ENCODE peak calls at places on chromosomes 12 and 14, in four cellular contexts. X is GM23338, I is ovary, Z is astrocyte of the hippocampus. H is an unnamed sample.

GRCh38 chr12:116862167-116862566 is 19.1 kb downstream of the HRK start:
- DNase-seq in Z (no peak), X (no peak), I (no peak), H (no peak)

GRCh38 chr12:6630696-6631095 is 5.1 kb downstream of the LPAR5 start:
- DNase-seq in X (no peak), I (no peak), Z (no peak), H (no peak)

GRCh38 chr12:96210376-96211055 is 16.3 kb downstream of the ELK3 start:
- DNase-seq in X (no peak), Z (no peak), I (no peak), H (no peak)

GRCh38 chr12:113241191-113242017 is 20.1 kb downstream of the TPCN1 start:
- DNase-seq in I (no peak), X (no peak), Z (peak), H (no peak)

GRCh38 chr14:44453433-44454171 is 53.5 kb downstream of the FSCB start:
- DNase-seq in X (no peak), I (no peak), Z (no peak), H (no peak)

GRCh38 chr14:73242274-73242960 is 5.1 kb downstream of the PAPLN start:
- DNase-seq in X (no peak), I (peak), Z (no peak), H (no peak)

GRCh38 chr14:104895786-104896642 is 28.7 kb upstream of the PLD4 start:
- DNase-seq in Z (peak), I (peak), X (no peak), H (no peak)

GRCh38 chr14:73223049-73223448 is 14.3 kb upstream of the PAPLN start:
- DNase-seq in I (no peak), X (no peak), Z (no peak), H (no peak)

GRCh38 chr14:52960627-52961026 is 9.8 kb upstream of the FERMT2 start:
- DNase-seq in X (no peak), Z (no peak), I (no peak), H (no peak)

GRCh38 chr12:113860950-113861349 is 105.2 kb downstream of the RBM19 start:
- DNase-seq in X (peak), I (no peak), Z (peak), H (no peak)

GRCh38 chr12:108338915-108339657 is at the start of gene CMKLR1:
- DNase-seq in Z (no peak), I (peak), X (peak), H (no peak)

GRCh38 chr12:103268831-103269514 is 226.8 kb downstream of the C12orf42 start:
- DNase-seq in X (no peak), I (no peak), Z (no peak), H (no peak)

GRCh38 chr12:131112690-131113290 is 159.1 kb downstream of the ADGRD1 start:
- DNase-seq in X (no peak), Z (no peak), I (no peak), H (no peak)

GRCh38 chr14:34190746-34191145 is 239.9 kb upstream of the EGLN3 start:
- DNase-seq in Z (no peak), I (no peak), X (no peak), H (no peak)

GRCh38 chr12:51744235-51744634 is 104.3 kb downstream of the FIGNL2 start:
- DNase-seq in X (no peak), I (no peak), Z (peak), H (no peak)

GRCh38 chr12:57233357-57234232 is 4.1 kb downstream of the SHMT2 start:
- DNase-seq in I (no peak), Z (no peak), X (no peak), H (no peak)

GRCh38 chr12:110780448-110780847 is 37.8 kb upstream of the PPP1CC start:
- DNase-seq in I (no peak), X (no peak), Z (no peak), H (no peak)

GRCh38 chr12:47017901-47018479 is 61.4 kb upstream of the PCED1B start:
- DNase-seq in X (no peak), Z (peak), I (no peak), H (no peak)

GRCh38 chr12:95608252-95609033 is 57.2 kb upstream of the USP44 start:
- DNase-seq in I (peak), Z (peak), X (peak), H (peak)

GRCh38 chr14:45112886-45113772 is 21.2 kb downstream of the FKBP3 start:
- DNase-seq in Z (peak), X (no peak), I (no peak), H (no peak)

GRCh38 chr12:11801643-11802042 is 152.2 kb downstream of the ETV6 start:
- DNase-seq in X (no peak), Z (no peak), I (no peak), H (no peak)

GRCh38 chr12:116015525-116015924 is 262.0 kb downstream of the MED13L start:
- DNase-seq in X (peak), Z (peak), I (no peak), H (peak)

GRCh38 chr14:75182820-75183219 is 6.4 kb upstream of the TMED10 start:
- DNase-seq in X (no peak), Z (peak), I (no peak), H (no peak)

GRCh38 chr12:65998536-65999530 is 131.7 kb downstream of the LLPH start:
- DNase-seq in Z (no peak), I (no peak), X (no peak), H (no peak)

GRCh38 chr14:64293976-64294671 is at the start of gene ESR2:
- DNase-seq in Z (peak), I (peak), X (peak), H (peak)

GRCh38 chr12:124713436-124714082 is 146.1 kb upstream of the NCOR2 start:
- DNase-seq in I (no peak), Z (peak), X (no peak), H (no peak)

GRCh38 chr14:23141706-23142467 is 22.8 kb upstream of the CEBPE start:
- DNase-seq in I (no peak), Z (peak), X (no peak), H (peak)

GRCh38 chr14:102592969-102593840 is 756 bp downstream of the RCOR1 start:
- DNase-seq in X (peak), I (peak), Z (peak), H (peak)

GRCh38 chr12:47942327-47943230 is 20.8 kb upstream of the TMEM106C start:
- DNase-seq in X (peak), Z (peak), I (peak), H (no peak)

GRCh38 chr12:123445388-123446344 is 9.2 kb upstream of the RILPL2 start:
- DNase-seq in X (no peak), Z (peak), I (no peak), H (no peak)

GRCh38 chr14:92848941-92849340 is 54.8 kb downstream of the GOLGA5 start:
- DNase-seq in I (no peak), X (no peak), Z (no peak), H (no peak)

GRCh38 chr14:83583201-83583600 is 1946.7 kb upstream of the FLRT2 start:
- DNase-seq in Z (no peak), X (no peak), I (no peak), H (no peak)

GRCh38 chr12:130803707-130804106 is 35.3 kb downstream of the STX2 start:
- DNase-seq in X (no peak), I (no peak), Z (no peak), H (no peak)

GRCh38 chr12:13194462-13195110 is 1.9 kb upstream of the EMP1 start:
- DNase-seq in I (no peak), Z (no peak), X (no peak), H (no peak)

GRCh38 chr12:21583587-21583986 is 21.1 kb downstream of the GYS2 start:
- DNase-seq in X (no peak), Z (no peak), I (no peak), H (no peak)

GRCh38 chr14:29215853-29216252 is 449.3 kb downstream of the FOXG1 start:
- DNase-seq in I (no peak), X (no peak), Z (no peak), H (no peak)

H was measured in HAP-1.